ENCODE peak calls at places on chromosomes 5 and 9, in nine cellular contexts. G, H, X, E, M, Z, C, P and I are unnamed samples.

GRCh38 chr5:684771-685216 is 8.4 kb downstream of the TPPP start:
- DNase-seq in G (no peak), H (no peak), X (no peak), E (no peak), M (no peak), Z (no peak), C (no peak), P (no peak), I (no peak)

GRCh38 chr9:76116913-76117312 is 226.4 kb downstream of the PCSK5 start:
- DNase-seq in G (no peak), H (peak), X (no peak), E (no peak), M (no peak), Z (no peak), C (no peak), P (no peak), I (no peak)

GRCh38 chr9:3508531-3509374 is 17.0 kb downstream of the RFX3 start:
- DNase-seq in G (no peak), H (no peak), X (no peak), E (no peak), M (peak), Z (no peak), C (no peak), P (no peak), I (no peak)

GRCh38 chr5:159178978-159179377 is 30.4 kb downstream of the RNF145 start:
- DNase-seq in G (peak), H (peak), X (no peak), E (no peak), M (no peak), Z (no peak), C (no peak), P (no peak), I (peak)

GRCh38 chr5:116702776-116703175 is 128.2 kb upstream of the SEMA6A start:
- DNase-seq in G (no peak), H (no peak), X (no peak), E (no peak), M (no peak), Z (no peak), C (no peak), P (no peak), I (no peak)

GRCh38 chr5:169838688-169839087 is 141.6 kb downstream of the INSYN2B start:
- DNase-seq in G (no peak), H (no peak), X (no peak), E (no peak), M (no peak), Z (no peak), C (no peak), P (no peak), I (no peak)

GRCh38 chr5:17436345-17436744 is 61.7 kb upstream of the TAF11L2 start:
- DNase-seq in G (no peak), H (peak), X (no peak), E (no peak), M (no peak), Z (no peak), C (no peak), P (no peak), I (no peak)

GRCh38 chr5:20266068-20266467 is 278.1 kb upstream of the CDH18 start:
- DNase-seq in G (no peak), H (no peak), X (no peak), E (no peak), M (no peak), Z (no peak), C (no peak), P (no peak), I (no peak)

GRCh38 chr9:124248992-124249391 is 8.8 kb upstream of the NEK6 start:
- DNase-seq in G (peak), H (no peak), X (no peak), E (no peak), M (no peak), Z (no peak), C (peak), P (no peak), I (no peak)

GRCh38 chr9:131324736-131325679 is 35.5 kb downstream of the PLPP7 start:
- DNase-seq in G (no peak), H (no peak), X (peak), E (no peak), M (peak), Z (no peak), C (peak), P (peak), I (no peak)

GRCh38 chr9:100575006-100575405 is 2.9 kb upstream of the CAVIN4 start:
- DNase-seq in G (no peak), H (no peak), X (no peak), E (no peak), M (no peak), Z (no peak), C (no peak), P (no peak), I (no peak)

GRCh38 chr9:91241909-91242308 is 119.8 kb downstream of the AUH start:
- DNase-seq in G (no peak), H (no peak), X (no peak), E (no peak), M (no peak), Z (peak), C (no peak), P (no peak), I (peak)

DNA sequence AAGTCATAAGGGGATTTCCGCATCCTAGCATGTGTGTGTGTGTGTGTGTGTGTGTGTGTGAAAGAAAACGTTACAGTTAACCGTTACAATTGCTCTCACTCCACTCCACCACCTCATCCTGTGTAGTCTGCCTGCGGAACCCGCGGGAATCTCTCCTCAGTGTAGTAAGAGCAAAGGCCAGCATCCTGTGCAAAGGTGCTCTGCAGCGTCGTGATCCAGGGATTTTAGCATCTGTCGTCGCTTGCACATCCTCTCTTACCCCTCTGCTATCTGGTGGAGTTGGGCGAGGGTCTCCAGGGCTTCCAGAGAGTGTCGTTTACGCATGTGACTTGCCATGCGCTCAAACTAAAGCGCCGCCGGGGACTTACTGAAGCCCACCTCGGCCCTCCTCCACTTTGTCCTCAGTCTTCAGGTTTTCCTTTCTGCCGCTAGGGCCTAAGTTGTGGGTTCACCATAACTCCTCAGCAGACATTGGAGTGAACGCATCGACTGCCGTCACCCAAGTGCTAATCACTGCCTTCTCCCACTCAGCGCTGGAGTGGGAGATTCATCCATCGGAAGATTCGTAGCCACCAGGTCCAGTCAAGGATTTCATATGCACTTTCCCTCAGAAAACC is 3.9 kb downstream of the CDKN2B start:
- DNase-seq in G (peak), H (no peak), X (no peak), E (no peak), M (no peak), Z (no peak), C (no peak), P (no peak), I (no peak)
- H3K4me3 ChIP-seq in G (no peak), H (no peak), X (no peak), E (no peak), M (no peak), Z (no peak), C (no peak), P (no peak), I (no peak)

GRCh38 chr5:155053482-155053881 is 39.9 kb downstream of the KIF4B start:
- DNase-seq in G (no peak), H (no peak), X (no peak), E (no peak), M (no peak), Z (no peak), C (no peak), P (no peak), I (no peak)
- H3K27ac ChIP-seq in G (no peak), H (no peak), X (no peak), E (no peak), M (no peak), Z (no peak), C (no peak), P (no peak), I (no peak)

GRCh38 chr5:135089912-135090311 is 55.9 kb upstream of the PITX1 start:
- DNase-seq in G (no peak), H (no peak), X (no peak), E (no peak), M (no peak), Z (no peak), C (no peak), P (no peak), I (no peak)

GRCh38 chr5:135085133-135085935 is 51.3 kb upstream of the PITX1 start:
- DNase-seq in G (no peak), H (peak), X (peak), E (no peak), M (no peak), Z (no peak), C (peak), P (no peak), I (no peak)

GRCh38 chr5:135085936-135086235 is 51.9 kb upstream of the PITX1 start:
- DNase-seq in G (no peak), H (no peak), X (peak), E (no peak), M (no peak), Z (no peak), C (no peak), P (no peak), I (no peak)

GRCh38 chr5:135087950-135088349 is 53.9 kb upstream of the PITX1 start:
- DNase-seq in G (no peak), H (no peak), X (peak), E (no peak), M (no peak), Z (no peak), C (no peak), P (no peak), I (no peak)

DNA sequence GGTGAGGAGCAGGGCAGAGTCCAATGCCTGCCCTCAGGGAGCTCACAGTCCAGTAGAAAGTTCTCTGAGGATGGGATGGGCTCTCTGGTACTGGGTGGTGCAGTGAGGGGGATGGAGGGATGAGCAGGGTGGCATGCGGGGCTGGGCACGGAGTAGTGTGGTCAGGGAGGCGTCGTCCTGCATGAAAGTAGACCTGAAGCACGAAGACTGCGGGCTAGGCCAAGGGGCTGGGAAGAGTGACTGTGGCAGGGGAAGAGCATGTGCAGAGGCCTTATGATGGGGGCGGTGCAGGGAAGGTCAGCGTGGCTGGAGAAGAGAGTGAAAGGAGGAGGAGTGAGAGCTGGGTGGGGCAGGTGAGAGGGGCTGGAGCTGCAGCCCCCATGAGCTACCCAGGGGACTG is 52.3 kb upstream of the PITX1 start:
- DNase-seq in G (no peak), H (no peak), X (peak), E (no peak), M (no peak), Z (no peak), C (no peak), P (no peak), I (no peak)
- H3K4me3 ChIP-seq in G (no peak), H (no peak), X (no peak), E (no peak), M (no peak), Z (no peak), C (no peak), P (no peak), I (no peak)

DNA sequence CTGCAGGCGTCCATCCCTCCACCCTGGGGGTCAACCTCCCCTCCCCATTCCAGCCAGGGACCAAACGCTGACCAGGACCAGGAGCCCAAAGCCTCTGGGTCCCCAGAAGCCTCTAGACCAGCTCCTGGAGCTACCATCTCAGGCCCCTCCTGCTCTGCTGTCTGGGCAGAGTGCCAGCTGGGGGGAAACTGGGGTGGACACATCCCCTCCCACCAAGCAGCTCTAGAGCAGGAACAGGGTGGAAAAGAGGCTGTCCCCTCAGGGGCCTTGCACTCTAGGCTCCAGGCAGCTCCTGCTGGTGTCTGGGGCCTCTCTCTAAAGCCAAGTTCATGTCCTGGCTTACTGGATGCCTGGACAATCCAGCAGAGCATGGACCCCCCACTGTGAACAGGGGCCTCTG is 4.4 kb downstream of the SSNA1 start:
- DNase-seq in G (no peak), H (no peak), X (no peak), E (no peak), M (no peak), Z (no peak), C (no peak), P (no peak), I (no peak)
- H3K27ac ChIP-seq in G (no peak), H (no peak), X (no peak), E (no peak), M (no peak), Z (no peak), C (no peak), P (no peak), I (peak)

DNA sequence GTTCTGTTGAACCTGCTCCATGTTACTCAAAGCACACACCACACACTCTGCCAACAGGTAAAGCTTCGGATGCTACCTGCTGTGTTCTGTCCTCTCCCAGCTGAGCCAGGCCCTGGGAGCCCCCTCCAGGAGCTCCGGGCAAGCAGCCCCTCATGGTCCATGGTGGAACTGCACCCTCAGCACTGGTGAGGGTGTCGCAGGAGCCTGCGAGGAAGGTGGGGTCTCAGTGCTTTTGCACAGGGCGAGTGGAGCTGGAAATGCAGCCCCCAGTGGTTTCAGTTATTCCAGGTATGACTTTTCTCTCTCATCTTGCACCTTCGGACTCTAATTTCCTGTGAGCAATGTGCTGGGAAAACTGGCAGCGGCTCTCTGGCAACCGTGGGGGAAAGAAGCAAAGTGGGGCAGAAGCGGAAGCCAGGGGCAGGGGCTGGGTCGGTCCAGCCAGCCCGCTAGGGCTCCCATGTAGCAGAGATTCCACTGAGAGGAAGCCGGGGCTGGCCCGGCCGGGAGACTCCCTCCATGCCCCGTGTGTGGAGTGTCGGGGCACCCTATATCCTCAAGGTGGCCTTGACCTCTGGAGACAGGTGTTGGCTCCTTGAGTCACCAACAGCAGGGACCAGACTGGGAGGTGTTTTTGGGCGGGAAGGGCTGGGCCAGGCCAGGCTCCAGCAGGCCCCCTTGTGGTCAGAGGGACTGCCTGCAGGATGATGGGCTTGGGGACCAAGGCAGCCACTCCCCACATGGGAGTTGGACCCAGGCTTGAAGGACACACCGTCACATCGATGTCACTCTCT is 75.6 kb upstream of the PRSS3 start:
- DNase-seq in G (peak), H (peak), X (peak), E (peak), M (peak), Z (no peak), C (peak), P (peak), I (no peak)
- H3K4me3 ChIP-seq in G (no peak), H (no peak), X (no peak), E (no peak), M (no peak), Z (no peak), C (no peak), P (no peak), I (no peak)

DNA sequence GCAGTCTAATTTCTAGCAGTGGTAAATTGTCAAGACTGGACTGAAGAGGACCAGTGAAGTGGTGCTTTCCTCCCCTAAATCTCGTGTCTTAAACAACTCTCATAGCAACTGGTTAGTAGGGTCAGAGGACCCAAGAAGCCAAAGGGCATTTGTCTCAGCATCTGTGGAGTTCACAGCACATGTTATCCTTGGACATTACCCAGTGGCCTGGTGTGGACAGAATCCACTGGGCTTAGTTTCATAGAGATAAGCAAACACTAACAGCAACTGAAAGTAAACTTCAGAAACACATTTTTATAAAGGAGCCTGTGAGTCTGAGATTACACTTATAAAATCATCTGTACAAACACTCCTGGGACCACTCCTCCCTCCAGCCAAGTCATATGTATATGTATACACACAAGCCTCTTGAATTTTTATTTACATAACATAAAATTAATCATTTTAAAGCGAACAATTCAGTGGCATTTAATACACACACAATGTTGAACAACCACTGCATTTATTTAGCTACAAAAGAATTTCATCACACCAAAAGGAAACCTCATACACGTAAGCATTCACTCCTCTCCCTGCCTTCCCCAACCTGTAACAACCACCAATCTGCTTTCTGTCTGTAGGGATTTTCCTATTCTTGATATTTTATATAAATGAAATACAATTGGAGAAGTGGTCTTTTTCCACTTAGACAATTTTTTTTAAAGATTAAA is 457.8 kb downstream of the RASEF start:
- DNase-seq in G (peak), H (no peak), X (no peak), E (no peak), M (no peak), Z (no peak), C (no peak), P (no peak), I (peak)
- H3K27ac ChIP-seq in G (no peak), H (no peak), X (no peak), E (no peak), M (no peak), Z (peak), C (no peak), P (no peak), I (peak)